ENCODE peak calls at places on chromosomes 4 and X, in ten cellular contexts. F, G, C, R, S, A, K, W, N and D are unnamed samples.

GRCh38 chr4:2289311-2289954 is 27.5 kb upstream of the MXD4 start:
- DNase-seq in F (peak; percentile 73), G (no peak), C (peak; percentile 11), R (no peak), S (no peak), A (no peak), K (peak; percentile 53), W (no peak), N (peak; percentile 40), D (no peak)

GRCh38 chr4:52157641-52158316 is 106.7 kb downstream of the SPATA18 start:
- DNase-seq in F (no peak), G (no peak), C (no peak), R (no peak), S (no peak), A (no peak), K (no peak), W (peak; percentile 39), N (no peak), D (no peak)

GRCh38 chrX:6917666-6918065 is 229.8 kb upstream of the STS start:
- DNase-seq in F (no peak), G (no peak), C (no peak), R (no peak), S (no peak), A (no peak), K (no peak), W (no peak), N (no peak), D (no peak)

GRCh38 chr4:88211473-88212252 is 53.2 kb upstream of the ABCG2 start:
- DNase-seq in F (no peak), G (peak; percentile 42), C (peak; percentile 64), R (peak; percentile 20), S (no peak), A (peak; percentile 46), K (no peak), W (peak; percentile 82), N (no peak), D (peak; percentile 57)

GRCh38 chr4:41258783-41259182 is 2.1 kb downstream of the UCHL1 start:
- DNase-seq in F (no peak), G (peak; percentile 70), C (no peak), R (no peak), S (no peak), A (peak; percentile 86), K (no peak), W (no peak), N (no peak), D (peak; percentile 7)

GRCh38 chr4:2937146-2937857 is 25.9 kb downstream of the NOP14 start:
- DNase-seq in F (peak; percentile 75), G (peak; percentile 29), C (no peak), R (peak; percentile 4), S (peak; percentile 64), A (no peak), K (peak; percentile 72), W (no peak), N (peak; percentile 56), D (no peak)

GRCh38 chr4:151049430-151049884 is 34.4 kb upstream of the LRBA start:
- DNase-seq in F (no peak), G (no peak), C (no peak), R (no peak), S (no peak), A (no peak), K (no peak), W (no peak), N (no peak), D (no peak)

GRCh38 chr4:40675166-40675565 is 45.5 kb upstream of the RBM47 start:
- DNase-seq in F (no peak), G (no peak), C (no peak), R (no peak), S (no peak), A (no peak), K (no peak), W (no peak), N (no peak), D (no peak)

GRCh38 chrX:39258331-39258730 is 457.1 kb downstream of the MID1IP1 start:
- DNase-seq in F (no peak), G (no peak), C (no peak), R (no peak), S (no peak), A (no peak), K (no peak), W (no peak), N (no peak), D (peak; percentile 8)

GRCh38 chr4:48778431-48779094 is 1.5 kb downstream of the FRYL start:
- DNase-seq in F (no peak), G (no peak), C (no peak), R (no peak), S (no peak), A (peak; percentile 57), K (no peak), W (no peak), N (no peak), D (peak; percentile 56)

GRCh38 chr4:85755285-85755684 is 280.3 kb downstream of the ARHGAP24 start:
- DNase-seq in F (no peak), G (no peak), C (no peak), R (no peak), S (no peak), A (no peak), K (no peak), W (no peak), N (no peak), D (no peak)

DNA sequence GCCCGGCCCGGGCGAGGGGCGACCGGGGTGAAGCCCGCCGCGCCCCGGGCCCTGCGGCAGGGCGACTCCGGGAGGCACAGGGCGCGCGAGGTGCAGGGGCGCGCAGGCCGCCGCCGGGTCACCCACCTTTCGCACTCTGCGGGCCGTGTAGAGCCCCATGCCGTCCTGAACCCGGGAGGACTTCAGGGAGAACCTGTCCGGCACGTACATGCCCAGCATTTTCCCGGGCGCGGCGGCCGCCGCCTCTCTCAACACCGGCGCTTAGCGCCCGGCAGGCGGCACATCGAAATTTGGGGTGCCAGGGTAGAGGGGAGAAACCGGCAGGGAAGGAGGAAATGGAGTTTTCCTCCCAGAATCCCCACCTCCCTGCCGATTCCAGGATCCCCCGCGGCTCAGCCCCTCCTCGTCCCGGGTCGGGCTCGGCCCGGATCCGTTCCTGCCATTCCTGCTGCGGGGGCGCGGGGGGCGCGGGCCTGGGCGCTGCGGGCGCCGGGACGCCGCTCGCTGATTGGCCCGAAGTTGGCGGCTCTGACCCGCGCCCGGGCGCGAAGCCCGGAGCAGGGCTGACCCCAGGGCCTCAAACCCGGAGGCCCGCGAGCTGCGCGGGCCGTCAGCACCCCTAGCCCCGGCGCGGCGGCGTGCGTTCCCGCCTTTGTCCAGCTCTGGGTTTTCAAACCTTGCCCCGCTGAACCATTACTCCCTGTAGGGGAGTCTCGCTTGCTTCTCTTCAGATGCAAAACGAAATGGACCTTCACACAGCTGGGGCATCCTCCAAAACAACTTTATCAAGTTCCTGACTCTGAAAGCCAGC is at the start of gene PRDM5:
- DNase-seq in F (peak; percentile 78), G (peak; percentile 47), C (peak; percentile 52), R (peak; percentile 49), S (no peak), A (peak; percentile 40), K (peak; percentile 70), W (peak; percentile 20), N (peak; percentile 57), D (peak; percentile 67)
- TF ChIP-seq POLR2A in F (no peak), G (no peak), C (no peak), R (no peak), S (no peak), A (no peak), K (no peak), W (no peak), N (no peak), D (no peak)

GRCh38 chrX:129523076-129524055 is at the start of gene SMARCA1:
- DNase-seq in F (peak; percentile 78), G (peak; percentile 79), C (peak; percentile 60), R (peak; percentile 17), S (no peak), A (peak; percentile 63), K (peak; percentile 68), W (peak; percentile 4), N (peak; percentile 57), D (peak; percentile 0)
- TF ChIP-seq POLR2A in F (no peak), G (peak; percentile 61), C (no peak), R (no peak), S (no peak), A (peak; percentile 84), K (no peak), W (no peak), N (peak; percentile 62), D (no peak)

GRCh38 chrX:71111141-71111843 is at the start of gene IL2RG:
- DNase-seq in F (peak; percentile 84), G (no peak), C (no peak), R (peak; percentile 72), S (peak; percentile 87), A (no peak), K (no peak), W (no peak), N (peak; percentile 34), D (peak; percentile 15)
- TF ChIP-seq POLR2A in F (peak; percentile 94), G (no peak), C (no peak), R (peak; percentile 92), S (peak; percentile 91), A (no peak), K (no peak), W (no peak), N (peak; percentile 47), D (peak; percentile 67)

DNA sequence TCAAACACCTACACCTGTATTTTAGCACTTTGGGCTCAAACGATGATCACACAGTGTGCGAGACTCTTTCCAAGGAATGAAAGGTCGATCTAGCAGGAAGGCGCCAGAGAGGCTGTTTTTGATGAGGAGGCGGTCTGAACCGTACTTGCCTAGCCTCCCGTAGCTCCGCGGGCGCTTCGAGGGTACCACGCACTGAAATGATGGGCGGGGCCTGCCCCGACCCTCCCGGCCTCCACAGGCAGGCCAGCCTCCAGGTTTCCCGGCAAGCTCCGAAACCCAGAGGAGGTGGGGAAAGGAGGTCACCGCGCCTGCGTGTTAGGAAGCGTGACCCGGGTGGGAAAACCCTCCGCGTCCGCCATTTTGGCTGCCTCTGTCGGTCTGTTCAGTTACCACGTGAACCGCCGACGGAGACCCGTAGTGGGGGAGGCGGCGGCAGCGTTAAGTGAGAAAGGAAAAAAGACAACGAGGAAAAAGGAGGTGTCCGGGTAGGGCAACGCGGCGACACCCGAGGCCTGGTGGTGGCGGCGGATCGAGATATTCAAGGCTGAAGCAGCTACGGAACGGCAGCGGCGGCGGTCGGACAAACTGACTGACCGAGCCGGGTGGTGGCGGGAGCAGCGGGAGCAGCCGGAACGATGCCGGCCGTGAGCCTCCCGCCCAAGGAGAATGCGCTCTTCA is at the start of gene NAA15:
- DNase-seq in F (peak; percentile 98), G (peak; percentile 97), C (peak; percentile 97), R (peak; percentile 98), S (peak; percentile 90), A (peak; percentile 97), K (peak; percentile 99), W (peak; percentile 93), N (peak; percentile 99), D (peak; percentile 99)
- TF ChIP-seq POLR2A in F (peak; percentile 83), G (peak; percentile 52), C (peak; percentile 83), R (peak; percentile 97), S (peak; percentile 80), A (peak; percentile 77), K (no peak), W (peak; percentile 67), N (peak; percentile 92), D (peak; percentile 95)